ENCODE peak calls at places on chromosome 6, in nine cellular contexts. E, I, Z, D, F, V, K, X and N are unnamed samples.
A peak's percentile ranks its signal among the peaks of the same experiment; 100 is the strongest.

GRCh38 chr6:157756708-157757429 is 66.2 kb upstream of the SNX9 start:
- DNase-seq in E (peak; percentile 87), I (peak; percentile 80), Z (peak; percentile 90), D (peak; percentile 65), F (peak; percentile 83), V (peak; percentile 85), K (peak; percentile 76), X (peak; percentile 79), N (peak; percentile 90)

GRCh38 chr6:55636406-55637102 is 57.6 kb upstream of the HMGCLL1 start:
- DNase-seq in E (no peak), I (no peak), Z (no peak), D (no peak), F (peak; percentile 96), V (no peak), K (no peak), X (no peak), N (peak; percentile 98)

GRCh38 chr6:107585815-107586435 is 96.0 kb downstream of the SOBP start:
- DNase-seq in E (no peak), I (peak; percentile 71), Z (no peak), D (no peak), F (no peak), V (no peak), K (no peak), X (no peak), N (peak; percentile 98)

GRCh38 chr6:46491201-46491788 is at the start of gene RCAN2:
- DNase-seq in E (peak; percentile 49), I (peak; percentile 77), Z (peak; percentile 82), D (no peak), F (peak; percentile 36), V (peak; percentile 46), K (peak; percentile 67), X (no peak), N (peak; percentile 80)

GRCh38 chr6:123333000-123333756 is 303.6 kb downstream of the TRDN start:
- DNase-seq in E (no peak), I (no peak), Z (no peak), D (no peak), F (no peak), V (no peak), K (no peak), X (no peak), N (peak; percentile 5)

GRCh38 chr6:118644007-118644406 is 7.4 kb downstream of the CEP85L start:
- DNase-seq in E (no peak), I (no peak), Z (no peak), D (no peak), F (no peak), V (no peak), K (no peak), X (no peak), N (no peak)

GRCh38 chr6:145688493-145688905 is 46.8 kb downstream of the EPM2A start:
- DNase-seq in E (no peak), I (peak; percentile 31), Z (no peak), D (no peak), F (peak; percentile 71), V (no peak), K (no peak), X (no peak), N (peak; percentile 20)

GRCh38 chr6:157575436-157576145 is 194.6 kb downstream of the ZDHHC14 start:
- DNase-seq in E (no peak), I (no peak), Z (no peak), D (no peak), F (no peak), V (peak; percentile 36), K (no peak), X (no peak), N (no peak)

GRCh38 chr6:26196846-26197683 is 109.8 kb downstream of the HFE start:
- DNase-seq in E (peak; percentile 82), I (peak; percentile 90), Z (peak; percentile 83), D (peak; percentile 84), F (peak; percentile 93), V (peak; percentile 91), K (peak; percentile 62), X (peak; percentile 75), N (peak; percentile 95)

GRCh38 chr6:159969204-159969912 is 476 bp downstream of the IGF2R start:
- DNase-seq in E (peak; percentile 65), I (no peak), Z (no peak), D (peak; percentile 19), F (no peak), V (no peak), K (no peak), X (no peak), N (peak; percentile 63)

GRCh38 chr6:751765-752164 is 58.8 kb upstream of the EXOC2 start:
- DNase-seq in E (no peak), I (no peak), Z (no peak), D (no peak), F (no peak), V (no peak), K (no peak), X (no peak), N (no peak)

GRCh38 chr6:30071081-30071818 is 4.3 kb downstream of the PPP1R11 start:
- DNase-seq in E (peak; percentile 34), I (no peak), Z (no peak), D (no peak), F (no peak), V (peak; percentile 54), K (no peak), X (no peak), N (no peak)

GRCh38 chr6:144023216-144023615 is 15.2 kb upstream of the PLAGL1 start:
- DNase-seq in E (no peak), I (no peak), Z (no peak), D (no peak), F (no peak), V (no peak), K (no peak), X (no peak), N (no peak)

GRCh38 chr6:45212976-45213375 is 115.2 kb upstream of the RUNX2 start:
- DNase-seq in E (no peak), I (no peak), Z (no peak), D (no peak), F (peak; percentile 14), V (peak; percentile 50), K (no peak), X (no peak), N (no peak)

GRCh38 chr6:21653902-21654301 is 60.4 kb downstream of the SOX4 start:
- DNase-seq in E (no peak), I (no peak), Z (no peak), D (no peak), F (no peak), V (no peak), K (no peak), X (no peak), N (no peak)

GRCh38 chr6:33868143-33868542 is 64.3 kb upstream of the MLN start:
- DNase-seq in E (no peak), I (no peak), Z (no peak), D (no peak), F (no peak), V (no peak), K (no peak), X (no peak), N (no peak)

GRCh38 chr6:37860226-37860839 is 40.8 kb downstream of the ZFAND3 start:
- DNase-seq in E (no peak), I (peak; percentile 18), Z (peak; percentile 34), D (no peak), F (peak; percentile 64), V (no peak), K (no peak), X (no peak), N (peak; percentile 67)

GRCh38 chr6:5457983-5458683 is 196.8 kb downstream of the FARS2 start:
- DNase-seq in E (no peak), I (peak; percentile 40), Z (peak; percentile 12), D (no peak), F (peak; percentile 67), V (no peak), K (no peak), X (peak; percentile 80), N (peak; percentile 85)

GRCh38 chr6:87697581-87698552 is 4.2 kb downstream of the AKIRIN2 start:
- DNase-seq in E (no peak), I (peak; percentile 63), Z (no peak), D (no peak), F (no peak), V (no peak), K (no peak), X (no peak), N (peak; percentile 80)

GRCh38 chr6:148447521-148448230 is 105.0 kb downstream of the SASH1 start:
- DNase-seq in E (no peak), I (no peak), Z (no peak), D (no peak), F (no peak), V (no peak), K (no peak), X (no peak), N (no peak)

GRCh38 chr6:27019651-27020552 is 227.6 kb upstream of the PRSS16 start:
- DNase-seq in E (peak; percentile 83), I (peak; percentile 90), Z (peak; percentile 89), D (peak; percentile 2), F (peak; percentile 93), V (peak; percentile 71), K (peak; percentile 71), X (peak; percentile 77), N (peak; percentile 96)